ENCODE peak calls at places on chromosome 20, in four cellular contexts. A, O, C and W are unnamed samples.

GRCh38 chr20:32580970-32581838 is 3.9 kb downstream of the NOL4L start:
- DNase-seq in A (no peak), C (peak; percentile 59), O (no peak), W (no peak)

GRCh38 chr20:58485326-58485725 is 29.9 kb downstream of the APCDD1L start:
- DNase-seq in O (no peak), A (no peak), C (no peak), W (no peak)

GRCh38 chr20:34396408-34396807 is 33.3 kb downstream of the ITCH start:
- DNase-seq in O (no peak), C (no peak), A (peak; percentile 19), W (no peak)

GRCh38 chr20:17786221-17786718 is 86.5 kb downstream of the BANF2 start:
- DNase-seq in A (peak; percentile 60), C (no peak), O (peak; percentile 39), W (no peak)

GRCh38 chr20:653590-654426 is 808 bp upstream of the SRXN1 start:
- DNase-seq in O (no peak), A (peak; percentile 24), C (no peak), W (no peak)

GRCh38 chr20:10616212-10616611 is 57.6 kb downstream of the JAG1 start:
- DNase-seq in C (no peak), O (no peak), A (no peak), W (no peak)

GRCh38 chr20:7379621-7380220 is 560.5 kb downstream of the HAO1 start:
- DNase-seq in O (no peak), A (peak; percentile 42), C (no peak), W (no peak)

GRCh38 chr20:10137533-10137932 is 81.1 kb upstream of the SNAP25 start:
- DNase-seq in C (no peak), O (no peak), A (peak; percentile 4), W (no peak)

GRCh38 chr20:13085275-13085674 is 76.5 kb downstream of the SPTLC3 start:
- DNase-seq in A (peak; percentile 12), C (no peak), O (no peak), W (peak; percentile 33)

GRCh38 chr20:49812463-49813304 is at the start of gene SLC9A8:
- DNase-seq in O (no peak), C (peak; percentile 87), A (peak; percentile 94), W (peak; percentile 97)

GRCh38 chr20:36541227-36542018 is at the start of gene MYL9:
- DNase-seq in C (no peak), O (peak; percentile 39), A (peak; percentile 90), W (peak; percentile 70)

GRCh38 chr20:19077370-19078220 is 134.8 kb upstream of the SLC24A3 start:
- DNase-seq in O (no peak), C (no peak), A (no peak), W (no peak)

GRCh38 chr20:2042400-2042799 is 48.5 kb upstream of the PDYN start:
- DNase-seq in C (no peak), A (peak; percentile 90), O (no peak), W (peak; percentile 32)

GRCh38 chr20:51193066-51193772 is 170.3 kb upstream of the KCNG1 start:
- DNase-seq in C (no peak), O (no peak), A (peak; percentile 57), W (peak; percentile 32)

GRCh38 chr20:38453941-38454340 is 18.7 kb upstream of the RALGAPB start:
- DNase-seq in O (no peak), C (no peak), A (no peak), W (no peak)

GRCh38 chr20:18679020-18679419 is 91.2 kb downstream of the DTD1 start:
- DNase-seq in C (peak; percentile 2), O (no peak), A (peak; percentile 4), W (no peak)

GRCh38 chr20:50313223-50313820 is 122.7 kb downstream of the CEBPB start:
- DNase-seq in C (no peak), A (peak; percentile 61), O (no peak), W (peak; percentile 78)

GRCh38 chr20:16966276-16966880 is 218.2 kb downstream of the OTOR start:
- DNase-seq in O (no peak), C (no peak), A (no peak), W (no peak)

GRCh38 chr20:35303735-35304431 is 11.7 kb upstream of the FAM83C start:
- DNase-seq in A (peak; percentile 85), C (peak; percentile 93), O (no peak), W (peak; percentile 84)

GRCh38 chr20:53362736-53363135 is 230.9 kb downstream of the ZNF217 start:
- DNase-seq in C (no peak), A (no peak), O (no peak), W (no peak)
- H3K4me3 ChIP-seq in C (no peak overlapping the region), A (no peak overlapping the region), O (no peak overlapping the region), W (no peak overlapping the region)

DNA sequence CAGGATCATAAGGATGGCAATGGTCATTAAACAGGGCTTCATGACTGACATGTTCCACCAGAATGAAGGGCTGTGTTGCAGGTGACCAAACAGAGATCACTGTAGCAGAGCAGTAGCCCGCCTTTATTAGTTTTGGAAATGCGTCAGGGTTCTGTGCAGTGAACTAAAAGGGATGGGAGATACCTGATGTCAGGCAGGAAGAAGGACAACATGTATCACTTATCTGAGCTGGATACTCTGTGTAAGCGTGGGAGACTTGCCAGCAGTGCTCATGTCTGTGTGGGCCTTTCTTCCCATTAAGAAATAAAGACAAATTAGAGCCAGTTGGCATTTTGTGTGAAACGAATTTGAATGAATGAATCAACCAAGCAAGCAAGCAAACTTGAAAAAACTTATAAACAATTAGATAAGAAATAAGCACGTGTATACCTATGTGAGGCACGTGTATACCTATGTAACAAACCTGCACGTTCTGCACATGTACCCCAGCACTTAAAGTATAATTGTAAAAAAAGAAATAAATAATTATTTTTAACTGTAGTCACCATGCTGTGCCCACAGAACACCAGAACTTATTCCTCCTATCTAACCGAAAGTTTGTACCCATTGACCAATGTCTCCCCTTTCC is at the start of gene DEFB116:
- DNase-seq in C (no peak), A (no peak), O (no peak), W (no peak)
- H3K9me3 ChIP-seq in C (no peaks in the 10 kb centered on the region), A (no peaks in the 10 kb centered on the region), O (no peaks in the 10 kb centered on the region), W (no peaks in the 10 kb centered on the region)

DNA sequence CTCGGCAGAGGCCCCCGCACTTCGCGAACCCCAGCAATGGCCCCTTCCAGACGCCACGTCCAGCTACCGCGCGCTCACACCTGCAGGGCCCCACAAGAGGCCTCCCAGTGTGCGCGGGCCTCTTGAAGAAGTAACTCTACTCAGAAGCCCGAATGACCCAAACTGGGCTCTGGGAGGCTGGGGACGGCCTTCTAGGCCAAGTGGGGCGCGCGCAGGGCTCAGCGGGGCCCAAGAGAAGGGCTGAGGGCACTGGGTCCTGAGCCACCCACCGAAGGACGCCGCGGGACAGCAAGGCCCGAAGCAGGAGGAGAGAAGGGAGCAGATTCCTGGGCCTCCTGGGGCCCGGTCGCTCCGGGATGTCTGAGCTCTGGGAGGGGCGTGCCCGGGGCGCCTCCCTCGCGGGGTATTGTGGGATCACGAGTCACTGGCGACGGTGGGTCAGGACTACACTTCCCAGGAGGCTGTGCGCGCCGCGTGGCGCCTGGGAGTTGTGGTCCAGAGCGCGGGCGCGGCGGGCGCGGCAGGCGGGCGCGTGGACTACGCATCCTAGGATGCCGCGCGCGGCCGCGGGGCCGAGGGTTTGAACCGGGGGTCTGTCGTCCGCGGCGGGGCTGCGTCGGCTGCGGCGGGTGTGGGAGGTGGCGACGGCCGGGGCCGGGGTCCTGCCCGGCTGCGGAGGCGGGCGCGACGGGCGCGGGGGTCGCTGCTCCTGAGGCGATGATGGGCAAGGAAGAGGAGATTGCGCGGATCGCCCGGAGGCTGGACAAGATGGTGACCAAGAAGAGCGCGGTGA is at the start of gene TCEA2:
- DNase-seq in A (peak; percentile 99), C (peak; percentile 96), O (peak; percentile 78), W (peak; percentile 99)
- H3K4me3 ChIP-seq in A (peak within 1 kb of the TSS; percentile 89), C (no peak within 1 kb of the TSS), O (peak within 1 kb of the TSS; percentile 88), W (peak within 1 kb of the TSS; percentile 93)

GRCh38 chr20:46501961-46502360 is 11.4 kb downstream of the ZNF334 start:
- DNase-seq in A (no peak), C (no peak), O (no peak), W (no peak)

GRCh38 chr20:46505501-46505900 is 7.9 kb downstream of the ZNF334 start:
- DNase-seq in A (no peak), C (no peak), O (no peak), W (no peak)

DNA sequence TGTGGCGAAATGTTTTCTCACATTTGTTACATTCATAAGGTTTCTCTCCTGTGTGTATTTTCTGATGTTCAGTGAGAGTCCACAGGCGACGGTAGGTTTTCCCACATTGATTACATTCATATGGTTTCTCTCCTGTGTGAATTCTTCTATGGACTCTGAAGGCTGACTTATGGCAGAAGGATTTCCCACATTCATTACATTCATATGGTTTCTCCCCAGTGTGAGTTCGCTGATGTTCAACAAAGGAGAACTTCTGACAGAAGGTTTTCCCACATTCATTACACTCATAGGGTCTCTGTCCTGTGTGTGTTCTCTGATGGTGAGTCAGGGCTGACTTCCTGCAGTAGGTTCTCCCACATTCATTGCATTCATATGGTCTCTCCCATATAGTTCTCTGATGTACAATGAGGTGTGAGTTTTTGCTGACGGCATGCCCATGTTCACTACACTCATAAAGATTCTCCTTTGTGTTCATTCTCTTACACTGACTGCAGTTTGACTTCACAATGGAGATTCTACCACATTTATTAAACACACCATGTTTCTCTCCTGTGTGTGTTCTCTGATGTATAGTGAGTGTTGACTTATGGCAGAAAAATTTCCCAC is 11.9 kb downstream of the ZNF334 start:
- DNase-seq in O (no peak), A (no peak), C (no peak), W (no peak)
- H3K9me3 ChIP-seq in O (peaks cover 13% of the 10 kb centered on the region), A (no peaks in the 10 kb centered on the region), C (peaks cover 41% of the 10 kb centered on the region), W (peaks cover 21% of the 10 kb centered on the region)